ENCODE peak calls at places on chromosome 17, in seven cellular contexts. G, J, F, Z, A, P and U are unnamed samples. For H3K4me1, the result is how much of the 10 kb centered on the place peaks cover.

GRCh38 chr17:40326014-40326831 is 17.2 kb downstream of the RARA start:
- DNase-seq in G (no peak), J (no peak), F (peak), Z (peak), A (no peak), P (no peak), U (peak)

GRCh38 chr17:40218740-40219072 is 398 bp upstream of the WIPF2 start:
- DNase-seq in G (peak), J (peak), F (peak), Z (peak), A (peak), P (peak), U (peak)

GRCh38 chr17:64151016-64151368 is 21.0 kb upstream of the ERN1 start:
- DNase-seq in G (no peak), J (no peak), F (no peak), Z (no peak), A (no peak), P (no peak), U (no peak)

GRCh38 chr17:19381361-19381740 is 3.1 kb downstream of the MAPK7 start:
- DNase-seq in G (no peak), J (no peak), F (no peak), Z (no peak), A (no peak), P (no peak), U (peak)

GRCh38 chr17:9886141-9886930 is 18.7 kb downstream of the RCVRN start:
- DNase-seq in G (no peak), J (no peak), F (no peak), Z (no peak), A (no peak), P (no peak), U (no peak)

GRCh38 chr17:77131919-77132318 is 8.8 kb upstream of the SEC14L1 start:
- DNase-seq in G (no peak), J (peak), F (peak), Z (no peak), A (no peak), P (no peak), U (no peak)

GRCh38 chr17:1124896-1125774 is 54.6 kb downstream of the ABR start:
- DNase-seq in G (no peak), J (no peak), F (no peak), Z (no peak), A (no peak), P (no peak), U (no peak)

GRCh38 chr17:34314279-34314678 is 5.0 kb upstream of the CCL8 start:
- DNase-seq in G (no peak), J (no peak), F (no peak), Z (no peak), A (no peak), P (no peak), U (no peak)

GRCh38 chr17:9221231-9222180 is 200.2 kb downstream of the NTN1 start:
- DNase-seq in G (no peak), J (no peak), F (no peak), Z (no peak), A (no peak), P (no peak), U (no peak)

GRCh38 chr17:4536259-4536741 is 18.9 kb downstream of the MYBBP1A start:
- DNase-seq in G (no peak), J (no peak), F (no peak), Z (no peak), A (peak), P (peak), U (no peak)

GRCh38 chr17:69443138-69443537 is 28.6 kb downstream of the MAP2K6 start:
- DNase-seq in G (no peak), J (no peak), F (no peak), Z (no peak), A (no peak), P (no peak), U (no peak)

GRCh38 chr17:47703191-47703591 is 9.2 kb downstream of the TBKBP1 start:
- DNase-seq in G (no peak), J (no peak), F (no peak), Z (peak), A (no peak), P (no peak), U (no peak)

GRCh38 chr17:39753514-39754160 is 15.9 kb downstream of the GRB7 start:
- DNase-seq in G (no peak), J (peak), F (no peak), Z (peak), A (peak), P (no peak), U (no peak)

GRCh38 chr17:35163886-35164285 is 16.3 kb downstream of the UNC45B start:
- DNase-seq in G (no peak), J (no peak), F (no peak), Z (no peak), A (no peak), P (no peak), U (no peak)

GRCh38 chr17:16181581-16181980 is 33.8 kb downstream of the NCOR1 start:
- DNase-seq in G (no peak), J (no peak), F (no peak), Z (no peak), A (no peak), P (no peak), U (no peak)

GRCh38 chr17:74528491-74529199 is 2.6 kb downstream of the CD300LB start:
- DNase-seq in G (no peak), J (no peak), F (no peak), Z (no peak), A (no peak), P (no peak), U (peak)

GRCh38 chr17:12568358-12569251 is 97.1 kb upstream of the MYOCD start:
- DNase-seq in G (no peak), J (no peak), F (no peak), Z (no peak), A (no peak), P (no peak), U (no peak)

GRCh38 chr17:81543756-81544155 is 8.4 kb downstream of the FAAP100 start:
- DNase-seq in G (no peak), J (no peak), F (no peak), Z (no peak), A (no peak), P (no peak), U (no peak)

GRCh38 chr17:38663125-38663751 is 11.5 kb downstream of the EPOP start:
- DNase-seq in G (peak), J (peak), F (peak), Z (peak), A (peak), P (peak), U (no peak)

GRCh38 chr17:2777242-2777867 is 18.9 kb upstream of the RAP1GAP2 start:
- DNase-seq in G (no peak), J (no peak), F (no peak), Z (no peak), A (peak), P (no peak), U (no peak)

GRCh38 chr17:78704594-78704993 is 77.5 kb downstream of the CYTH1 start:
- DNase-seq in G (no peak), J (no peak), F (no peak), Z (no peak), A (no peak), P (no peak), U (no peak)

GRCh38 chr17:15463363-15463762 is 4.1 kb downstream of the CDRT4 start:
- DNase-seq in G (peak), J (no peak), F (peak), Z (peak), A (no peak), P (no peak), U (no peak)

GRCh38 chr17:22142091-22142490 is 449.8 kb downstream of the KCNJ18 start:
- DNase-seq in G (no peak), J (no peak), F (no peak), Z (no peak), A (no peak), P (peak), U (no peak)

GRCh38 chr17:62000186-62000585 is 64.9 kb downstream of the MED13 start:
- DNase-seq in G (no peak), J (no peak), F (no peak), Z (no peak), A (no peak), P (no peak), U (no peak)

GRCh38 chr17:14198013-14198412 is 38.6 kb downstream of the CDRT15 start:
- DNase-seq in G (no peak), J (peak), F (no peak), Z (no peak), A (no peak), P (no peak), U (no peak)

GRCh38 chr17:29566473-29567361 is at the start of gene ABHD15:
- DNase-seq in G (peak), J (peak), F (peak), Z (peak), A (peak), P (no peak), U (peak)

GRCh38 chr17:63446981-63447687 is 1.0 kb upstream of the CYB561 start:
- DNase-seq in G (no peak), J (peak), F (no peak), Z (peak), A (peak), P (peak), U (no peak)

GRCh38 chr17:29278692-29279091 is 15.3 kb downstream of the NUFIP2 start:
- DNase-seq in G (no peak), J (no peak), F (no peak), Z (no peak), A (no peak), P (no peak), U (no peak)

GRCh38 chr17:16013943-16014407 is 14.4 kb downstream of the TTC19 start:
- DNase-seq in G (peak), J (peak), F (peak), Z (no peak), A (no peak), P (no peak), U (no peak)

DNA sequence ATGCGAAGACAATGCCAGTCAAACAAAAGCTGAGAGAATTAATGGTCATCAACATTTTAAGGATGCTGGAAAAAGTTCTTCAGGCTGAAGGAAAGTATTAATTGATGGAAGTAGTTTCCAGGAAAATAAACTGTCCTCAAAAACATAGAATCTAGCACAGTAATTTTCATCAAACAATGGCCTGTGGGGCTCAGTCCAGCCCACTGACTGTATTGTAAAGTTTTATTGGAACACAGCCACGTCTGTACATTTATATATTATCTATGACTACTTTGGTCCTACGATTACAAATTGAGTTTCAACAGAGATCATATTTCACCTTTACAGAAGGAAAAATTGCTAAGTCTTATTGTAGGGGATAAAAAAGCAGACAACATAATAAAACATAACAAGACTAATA is 484.5 kb downstream of the KCNJ2 start:
- DNase-seq in G (no peak), J (no peak), F (no peak), Z (no peak), A (no peak), P (no peak), U (no peak)
- TF ChIP-seq EP300 in G (no peak), J (no peak), F (no peak), Z (no peak), A (no peak), P (no peak), U (no peak)

GRCh38 chr17:60091908-60092331 is 13.2 kb upstream of the HEATR6 start:
- DNase-seq in G (no peak), J (no peak), F (no peak), Z (no peak), A (no peak), P (no peak), U (no peak)

GRCh38 chr17:60093694-60094093 is 15.0 kb upstream of the HEATR6 start:
- DNase-seq in G (no peak), J (no peak), F (no peak), Z (no peak), A (no peak), P (no peak), U (no peak)

GRCh38 chr17:60089097-60089844 is 10.6 kb upstream of the HEATR6 start:
- DNase-seq in G (no peak), J (no peak), F (no peak), Z (no peak), A (no peak), P (peak), U (no peak)

GRCh38 chr17:60090412-60090811 is 11.7 kb upstream of the HEATR6 start:
- DNase-seq in G (no peak), J (no peak), F (no peak), Z (no peak), A (no peak), P (no peak), U (no peak)

DNA sequence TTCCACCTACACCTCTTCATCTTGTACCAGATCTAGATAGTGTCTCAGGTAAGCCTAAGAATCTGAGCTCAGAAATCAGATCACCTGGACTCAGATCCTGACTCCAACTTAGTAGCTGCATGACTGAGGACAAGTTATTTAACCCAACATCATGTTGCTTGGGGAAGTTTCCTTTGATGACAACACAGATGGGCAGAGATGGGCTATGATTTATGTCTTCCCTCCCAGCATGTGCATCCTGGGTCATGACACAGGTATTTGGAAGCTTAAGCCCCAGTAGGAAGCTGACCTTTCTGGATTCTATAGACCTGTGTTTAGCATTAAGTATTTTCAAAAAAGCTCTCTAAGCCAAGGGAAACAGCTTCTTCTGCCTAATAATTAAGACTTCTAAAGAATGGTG is 12.4 kb upstream of the HEATR6 start:
- DNase-seq in G (no peak), J (no peak), F (no peak), Z (no peak), A (no peak), P (no peak), U (no peak)
- H3K27ac ChIP-seq in G (peak), J (no peak), F (no peak), Z (no peak), A (no peak), P (no peak), U (no peak)

GRCh38 chr17:72426321-72426720 is 305.5 kb downstream of the SOX9 start:
- DNase-seq in G (no peak), J (no peak), F (no peak), Z (no peak), A (no peak), P (no peak), U (no peak)
- H3K4me1 ChIP-seq in G (half or more), J (under half), F (half or more), Z (under half), A (under half), P (under half), U (under half)

GRCh38 chr17:67574658-67575293 is 143.0 kb upstream of the NOL11 start:
- DNase-seq in G (no peak), J (no peak), F (no peak), Z (no peak), A (no peak), P (no peak), U (no peak)
- TF ChIP-seq EP300 in G (no peak), J (no peak), F (no peak), Z (no peak), A (no peak), P (no peak), U (no peak)

DNA sequence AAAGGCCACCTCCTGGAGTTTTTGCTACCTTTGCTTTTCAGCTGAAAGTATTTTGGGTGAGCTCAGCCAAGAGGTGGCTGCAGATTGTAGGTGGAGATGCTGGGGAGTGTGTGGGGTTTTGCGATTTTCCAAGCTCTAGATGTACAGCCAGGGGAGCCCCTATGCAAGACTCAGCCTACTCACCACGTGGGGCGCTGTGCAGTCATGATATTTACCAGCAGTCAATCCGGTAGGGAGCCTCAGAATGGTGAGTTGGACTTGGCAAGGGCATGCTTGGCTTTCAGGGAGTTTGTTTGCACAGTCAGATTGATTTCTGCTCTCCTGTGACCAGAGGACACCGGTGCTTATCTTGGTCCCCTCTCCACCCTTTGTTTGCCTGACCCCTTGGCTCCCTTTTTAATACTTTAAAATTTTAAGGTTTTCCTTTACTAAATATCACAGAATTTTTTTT is 175.3 kb downstream of the UTP18 start:
- DNase-seq in G (peak), J (peak), F (peak), Z (peak), A (peak), P (peak), U (no peak)
- H3K27ac ChIP-seq in G (peak), J (no peak), F (no peak), Z (no peak), A (no peak), P (no peak), U (no peak)

GRCh38 chr17:68294617-68295016 is 3.3 kb downstream of the ARSG start:
- DNase-seq in G (no peak), J (no peak), F (no peak), Z (no peak), A (no peak), P (no peak), U (no peak)

GRCh38 chr17:68292689-68293040 is 1.4 kb downstream of the ARSG start:
- DNase-seq in G (no peak), J (no peak), F (no peak), Z (no peak), A (no peak), P (no peak), U (no peak)

GRCh38 chr17:68294196-68294555 is 2.9 kb downstream of the ARSG start:
- DNase-seq in G (no peak), J (no peak), F (no peak), Z (no peak), A (no peak), P (no peak), U (no peak)

GRCh38 chr17:68295086-68295485 is 3.8 kb downstream of the ARSG start:
- DNase-seq in G (no peak), J (no peak), F (no peak), Z (no peak), A (no peak), P (no peak), U (no peak)

DNA sequence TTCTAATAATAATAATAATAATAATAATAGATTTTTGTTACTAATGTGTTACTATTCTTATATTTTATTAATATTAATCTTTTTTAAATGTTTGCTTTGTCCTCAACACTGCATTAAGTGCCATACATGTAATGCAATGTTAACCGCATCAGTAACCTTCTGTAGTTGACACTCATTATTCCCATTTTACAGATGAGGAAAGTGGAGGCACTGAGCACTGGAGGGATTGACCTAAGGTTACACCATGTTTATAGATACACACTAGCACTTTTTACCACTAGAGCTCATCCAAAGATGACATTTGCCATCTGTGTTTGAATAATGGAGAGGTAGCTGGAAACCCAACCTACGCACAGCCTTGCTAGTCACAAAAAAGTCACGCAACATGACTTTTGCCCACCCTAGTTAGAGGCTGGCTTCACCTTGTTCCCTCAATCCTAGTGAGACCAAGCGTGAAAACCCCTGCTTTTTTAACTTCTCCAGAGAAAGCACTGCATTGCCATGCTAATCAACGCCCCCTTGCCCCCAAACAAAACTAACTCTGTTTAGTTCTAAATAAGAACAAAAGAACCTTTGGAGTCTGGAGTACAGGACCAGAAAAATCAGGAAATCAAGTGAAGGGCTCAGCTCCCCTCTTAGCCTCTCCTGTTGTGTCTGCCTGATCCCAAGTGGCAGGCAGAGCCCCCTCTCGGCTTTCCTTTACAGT is 2.3 kb downstream of the ARSG start:
- DNase-seq in G (no peak), J (no peak), F (no peak), Z (no peak), A (no peak), P (no peak), U (no peak)
- H3K4me1 ChIP-seq in G (under half), J (under half), F (half or more), Z (under half), A (under half), P (under half), U (half or more)

DNA sequence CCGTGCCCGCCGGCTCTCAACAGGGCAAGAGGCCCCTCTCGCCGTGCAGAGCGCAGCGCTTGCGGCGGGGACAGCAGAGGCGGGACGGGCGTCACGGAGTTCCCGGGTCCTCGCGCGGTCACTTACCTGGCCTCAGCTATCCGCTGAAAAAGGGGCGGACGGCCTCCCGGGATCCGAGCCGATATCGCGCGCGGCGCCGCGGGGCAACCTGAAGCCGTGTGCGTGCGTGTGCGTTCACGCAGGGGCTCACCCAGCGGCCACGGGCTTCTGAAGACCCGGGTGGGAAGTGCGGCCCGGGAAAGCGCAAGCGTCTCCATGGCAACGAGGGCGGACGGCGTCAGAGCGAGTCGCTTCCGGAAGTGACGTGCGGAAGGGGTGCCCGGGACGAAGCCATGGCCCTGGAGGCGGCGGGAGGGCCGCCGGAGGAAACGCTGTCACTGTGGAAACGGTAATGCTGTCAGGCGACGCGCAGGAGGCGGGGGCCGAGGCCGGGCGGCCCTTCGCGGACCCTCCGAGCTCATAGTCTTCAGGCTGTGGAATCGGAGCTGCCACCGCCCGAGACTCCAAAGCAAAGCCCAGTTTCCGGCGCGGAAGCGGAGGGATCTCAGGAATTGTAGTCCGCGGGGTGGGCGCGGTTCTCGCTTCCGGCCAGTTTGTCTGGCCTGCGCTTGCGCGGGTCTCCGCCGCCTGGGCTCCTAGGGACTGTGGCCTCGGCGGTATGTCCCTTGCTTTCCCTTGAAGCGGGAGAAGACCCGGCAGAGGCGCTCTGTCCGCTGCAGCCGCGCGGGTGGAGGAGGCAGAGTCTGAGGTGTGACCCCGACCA is at the start of gene ENDOV:
- DNase-seq in G (peak), J (peak), F (peak), Z (peak), A (peak), P (peak), U (peak)
- TF ChIP-seq EP300 in G (no peak), J (peak), F (no peak), Z (peak), A (no peak), P (no peak), U (no peak)

DNA sequence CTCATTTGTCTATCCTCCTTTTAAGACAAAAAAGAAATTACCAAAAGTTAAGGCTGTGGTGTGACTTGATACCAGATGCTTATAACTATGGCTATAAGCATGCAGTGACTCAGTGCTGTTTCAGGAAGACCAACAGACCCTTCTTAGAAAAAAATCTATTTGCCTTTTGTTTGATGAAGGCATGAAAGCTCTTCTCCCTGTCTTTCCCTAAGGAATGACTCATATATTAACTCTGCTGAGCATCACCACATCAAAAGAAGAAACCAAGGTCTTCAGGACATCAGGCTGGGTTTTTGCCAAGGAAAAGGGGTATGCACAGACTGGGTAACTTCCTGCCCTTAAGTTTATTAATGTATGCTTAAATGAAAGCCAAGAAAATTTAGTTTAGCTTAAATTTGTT is 47.1 kb downstream of the VMP1 start:
- DNase-seq in G (peak), J (no peak), F (peak), Z (no peak), A (no peak), P (peak), U (no peak)
- H3K27ac ChIP-seq in G (peak), J (peak), F (peak), Z (peak), A (no peak), P (peak), U (peak)